ENCODE peak calls at places on chromosomes 1 and 21, in eight cellular contexts. H, R, Y, T, Q, S, B and M are unnamed samples.

GRCh38 chr1:170067253-170067819 is 7.2 kb downstream of the KIFAP3 start:
- DNase-seq in Y (no peak), Q (no peak), S (no peak), H (no peak), B (peak; percentile 20), R (no peak), T (no peak), M (no peak)

GRCh38 chr1:27142464-27142863 is 12.5 kb downstream of the SLC9A1 start:
- DNase-seq in R (peak; percentile 46), B (no peak), H (no peak), Q (no peak), Y (no peak), S (peak; percentile 86), T (no peak), M (no peak)

GRCh38 chr1:223704921-223705878 is 7.1 kb upstream of the CAPN2 start:
- DNase-seq in S (peak; percentile 53), T (no peak), Y (no peak), R (no peak), B (peak; percentile 74), H (no peak), Q (no peak), M (no peak)

GRCh38 chr21:44090332-44090731 is 16.9 kb upstream of the PWP2 start:
- DNase-seq in T (no peak), Y (no peak), H (no peak), B (no peak), S (no peak), R (no peak), Q (no peak), M (no peak)

GRCh38 chr1:155012052-155012546 is 9.5 kb downstream of the ZBTB7B start:
- DNase-seq in B (peak; percentile 74), H (no peak), Q (peak; percentile 84), T (peak; percentile 88), S (peak; percentile 95), R (peak; percentile 89), Y (peak; percentile 85), M (peak; percentile 92)

GRCh38 chr1:156124557-156125483 is 10.3 kb downstream of the LMNA start:
- DNase-seq in S (peak; percentile 80), Y (no peak), R (no peak), Q (no peak), B (no peak), T (no peak), H (no peak), M (no peak)

GRCh38 chr1:51189421-51190073 is 46.5 kb upstream of the RNF11 start:
- DNase-seq in R (peak; percentile 29), H (peak; percentile 99), Y (peak; percentile 40), T (peak; percentile 21), B (peak; percentile 69), S (peak; percentile 69), Q (no peak), M (peak; percentile 82)

GRCh38 chr1:71494163-71494562 is 413.3 kb upstream of the ZRANB2 start:
- DNase-seq in Y (no peak), T (no peak), R (no peak), S (peak; percentile 31), H (no peak), B (no peak), Q (no peak), M (no peak)

GRCh38 chr1:3668148-3668547 is 15.8 kb downstream of the TP73 start:
- DNase-seq in R (no peak), T (peak; percentile 4), H (no peak), B (no peak), S (no peak), Q (no peak), Y (no peak), M (no peak)

GRCh38 chr1:1910033-1910465 is 5.0 kb upstream of the CALML6 start:
- DNase-seq in S (no peak), B (no peak), H (no peak), R (no peak), T (no peak), Y (no peak), Q (no peak), M (no peak)

GRCh38 chr1:47655521-47656300 is 217.9 kb downstream of the FOXD2 start:
- DNase-seq in T (no peak), R (no peak), S (no peak), H (no peak), Q (no peak), Y (no peak), B (no peak), M (no peak)

GRCh38 chr1:55129194-55129728 is 85.9 kb downstream of the USP24 start:
- DNase-seq in Y (no peak), Q (no peak), R (no peak), H (no peak), B (no peak), S (peak; percentile 54), T (no peak), M (peak; percentile 63)

GRCh38 chr1:60655799-60656355 is 426.5 kb upstream of the NFIA start:
- DNase-seq in B (no peak), Y (no peak), R (no peak), S (no peak), T (no peak), H (no peak), Q (no peak), M (peak; percentile 19)

GRCh38 chr1:215188302-215188950 is 105.9 kb downstream of the KCNK2 start:
- DNase-seq in R (no peak), B (no peak), Q (no peak), Y (no peak), S (peak; percentile 40), H (no peak), T (no peak), M (no peak)

GRCh38 chr21:44571844-44572782 is 1.4 kb upstream of the KRTAP10-4 start:
- DNase-seq in H (no peak), B (no peak), Q (no peak), S (no peak), R (no peak), Y (no peak), T (no peak), M (no peak)

GRCh38 chr1:221161571-221162041 is 282.4 kb downstream of the HLX start:
- DNase-seq in R (no peak), Q (no peak), Y (no peak), T (no peak), S (no peak), H (no peak), B (no peak), M (no peak)

GRCh38 chr1:226957714-226958113 is 17.6 kb downstream of the COQ8A start:
- DNase-seq in Q (no peak), S (no peak), R (no peak), B (no peak), T (no peak), H (no peak), Y (no peak), M (no peak)

GRCh38 chr1:44592208-44593145 is 81.8 kb downstream of the TMEM53 start:
- DNase-seq in R (no peak), Q (peak; percentile 87), T (peak; percentile 48), B (no peak), H (no peak), S (no peak), Y (no peak), M (peak; percentile 98)

GRCh38 chr1:234823191-234824176 is 213.5 kb upstream of the IRF2BP2 start:
- DNase-seq in T (no peak), B (no peak), Y (no peak), R (no peak), S (no peak), H (no peak), Q (no peak), M (no peak)

GRCh38 chr1:106889504-106890027 is 166.9 kb upstream of the PRMT6 start:
- DNase-seq in T (no peak), H (no peak), Y (no peak), Q (no peak), R (no peak), B (no peak), S (no peak), M (no peak)

GRCh38 chr1:1040004-1040991 is 20.4 kb downstream of the AGRN start:
- DNase-seq in Y (peak; percentile 87), B (peak; percentile 91), T (peak; percentile 83), S (peak; percentile 52), R (peak; percentile 44), Q (peak; percentile 80), H (no peak), M (peak; percentile 86)

GRCh38 chr1:164726235-164726634 is 167.3 kb downstream of the PBX1 start:
- DNase-seq in R (no peak), S (peak; percentile 60), H (no peak), B (no peak), T (no peak), Q (no peak), Y (no peak), M (no peak)

GRCh38 chr1:201374376-201374775 is 3.1 kb downstream of the TNNT2 start:
- DNase-seq in Y (no peak), T (no peak), S (no peak), Q (no peak), H (peak; percentile 37), R (no peak), B (peak; percentile 74), M (no peak)

GRCh38 chr1:227532019-227532619 is 31.2 kb upstream of the ZNF678 start:
- DNase-seq in H (no peak), T (no peak), Y (peak; percentile 25), R (no peak), S (peak; percentile 57), Q (no peak), B (no peak), M (no peak)

GRCh38 chr1:226783202-226783601 is 44.1 kb upstream of the ITPKB start:
- DNase-seq in B (no peak), S (no peak), R (no peak), Y (no peak), Q (no peak), T (no peak), H (no peak), M (no peak)